ENCODE peak calls at places on chromosomes 16 and 17, in nine cellular contexts. G is Peyer's patch, E is body of pancreas, K is tibial nerve, S is pancreas, A is fibroblast of lung, J is IMR-90, N is ovary, Y is astrocyte. T is an unnamed sample.

GRCh38 chr17:29929006-29929543 is 953 bp downstream of the SSH2 start:
- DNase-seq in G (no peak), E (peak; percentile 53), K (no peak), S (peak; percentile 30), A (peak; percentile 21), J (no peak), N (no peak), Y (peak; percentile 20), T (peak; percentile 60)

GRCh38 chr16:12210925-12211869 is 234.7 kb downstream of the SNX29 start:
- DNase-seq in G (no peak), E (no peak), K (no peak), S (no peak), A (no peak), J (no peak), N (no peak), Y (no peak), T (no peak)

GRCh38 chr17:71402661-71403141 is 718.1 kb upstream of the SOX9 start:
- DNase-seq in G (no peak), E (no peak), K (no peak), S (no peak), A (no peak), J (no peak), N (no peak), Y (no peak), T (no peak)

GRCh38 chr17:21357281-21357680 is 18.9 kb upstream of the KCNJ12 start:
- DNase-seq in G (no peak), E (no peak), K (no peak), S (no peak), A (no peak), J (no peak), N (no peak), Y (no peak), T (no peak)

GRCh38 chr16:79751785-79752184 is 151.2 kb upstream of the MAF start:
- DNase-seq in G (no peak), E (peak; percentile 16), K (peak; percentile 21), S (no peak), A (peak; percentile 94), J (no peak), N (peak; percentile 62), Y (peak; percentile 29), T (no peak)

GRCh38 chr16:87948735-87949070 is 2.5 kb upstream of the BANP start:
- DNase-seq in G (no peak), E (no peak), K (no peak), S (no peak), A (no peak), J (no peak), N (no peak), Y (no peak), T (no peak)

GRCh38 chr17:795276-795675 is 13.1 kb downstream of the MRM3 start:
- DNase-seq in G (no peak), E (peak; percentile 40), K (no peak), S (no peak), A (no peak), J (no peak), N (no peak), Y (no peak), T (no peak)

GRCh38 chr17:76082326-76083251 is 3.6 kb downstream of the ZACN start:
- DNase-seq in G (no peak), E (no peak), K (no peak), S (no peak), A (no peak), J (no peak), N (no peak), Y (no peak), T (peak; percentile 61)

GRCh38 chr17:5080591-5080990 is 2.3 kb downstream of the ZFP3 start:
- DNase-seq in G (no peak), E (no peak), K (no peak), S (no peak), A (no peak), J (no peak), N (no peak), Y (no peak), T (no peak)

GRCh38 chr17:44221072-44221861 is 1.8 kb upstream of the UBTF start:
- DNase-seq in G (peak; percentile 86), E (peak; percentile 82), K (peak; percentile 55), S (peak; percentile 79), A (peak; percentile 83), J (peak; percentile 81), N (peak; percentile 76), Y (peak; percentile 81), T (peak; percentile 85)

GRCh38 chr16:1340730-1341494 is 7.5 kb downstream of the BAIAP3 start:
- DNase-seq in G (no peak), E (no peak), K (no peak), S (peak; percentile 14), A (no peak), J (no peak), N (no peak), Y (no peak), T (no peak)

GRCh38 chr16:15593235-15593634 is 49.7 kb downstream of the MARF1 start:
- DNase-seq in G (no peak), E (no peak), K (no peak), S (no peak), A (no peak), J (no peak), N (no peak), Y (no peak), T (no peak)

GRCh38 chr16:57270221-57271062 is 14.0 kb downstream of the PLLP start:
- DNase-seq in G (no peak), E (no peak), K (no peak), S (no peak), A (no peak), J (no peak), N (no peak), Y (no peak), T (no peak)

GRCh38 chr16:74064120-74064735 is 232.4 kb upstream of the PSMD7 start:
- DNase-seq in G (no peak), E (no peak), K (no peak), S (no peak), A (peak; percentile 67), J (peak; percentile 1), N (no peak), Y (no peak), T (no peak)

GRCh38 chr16:46947900-46948547 is 25.4 kb downstream of the DNAJA2 start:
- DNase-seq in G (no peak), E (no peak), K (no peak), S (no peak), A (peak; percentile 59), J (peak; percentile 49), N (no peak), Y (peak; percentile 4), T (peak; percentile 66)

GRCh38 chr17:62075308-62075815 is 10.3 kb upstream of the MED13 start:
- DNase-seq in G (no peak), E (no peak), K (no peak), S (no peak), A (peak; percentile 8), J (peak; percentile 62), N (no peak), Y (peak; percentile 91), T (no peak)

GRCh38 chr17:1034652-1035210 is 37.8 kb downstream of the TIMM22 start:
- DNase-seq in G (no peak), E (no peak), K (no peak), S (no peak), A (no peak), J (no peak), N (no peak), Y (no peak), T (no peak)

GRCh38 chr16:49003022-49003421 is 278.6 kb downstream of the CBLN1 start:
- DNase-seq in G (no peak), E (no peak), K (no peak), S (no peak), A (no peak), J (no peak), N (no peak), Y (no peak), T (no peak)

GRCh38 chr17:17830269-17830567 is 6.6 kb downstream of the SREBF1 start:
- DNase-seq in G (no peak), E (no peak), K (no peak), S (no peak), A (no peak), J (no peak), N (no peak), Y (no peak), T (no peak)
- H3K4me1 ChIP-seq in G (peaks cover 7% of the 10 kb centered on the region), E (peaks cover 46% of the 10 kb centered on the region), K (peaks cover 35% of the 10 kb centered on the region), S (peaks cover 2% of the 10 kb centered on the region), A (peaks cover 13% of the 10 kb centered on the region), J (peaks cover 18% of the 10 kb centered on the region), N (peaks cover 20% of the 10 kb centered on the region), Y (peaks cover 11% of the 10 kb centered on the region), T (peaks cover 6% of the 10 kb centered on the region)

DNA sequence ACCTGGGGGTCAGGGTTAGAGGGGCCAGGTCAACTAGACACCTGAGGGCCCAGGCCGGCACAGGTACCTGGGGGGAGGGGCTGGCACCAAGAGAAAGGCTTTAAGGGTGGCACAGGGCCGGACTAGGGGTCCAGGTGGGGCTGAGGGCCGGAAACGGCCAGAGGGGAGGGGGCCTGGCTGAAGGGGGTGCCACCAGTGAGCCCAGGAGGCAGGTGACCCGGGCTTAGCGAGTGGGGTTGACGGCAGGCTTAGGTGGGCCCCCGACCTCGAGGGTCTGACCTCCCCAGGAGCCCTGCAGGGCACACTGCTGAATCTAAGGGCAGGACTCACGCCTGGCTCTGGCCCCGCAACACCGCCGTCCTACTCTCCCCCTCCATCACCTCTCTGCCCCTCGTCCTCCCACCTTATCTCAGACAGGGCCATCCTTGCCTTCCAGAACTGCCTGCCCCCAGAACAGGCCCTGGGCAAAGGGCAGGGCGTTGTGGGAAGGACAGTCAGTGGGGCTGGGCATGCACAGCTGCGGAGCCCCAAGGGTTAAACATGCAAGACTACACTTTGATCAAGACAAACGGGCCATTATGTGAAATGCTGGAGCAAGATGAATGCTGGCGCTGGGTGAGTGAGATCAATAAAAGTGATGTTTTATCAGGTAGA is 44.4 kb downstream of the ACTG1 start:
- DNase-seq in G (no peak), E (no peak), K (no peak), S (no peak), A (no peak), J (no peak), N (no peak), Y (no peak), T (peak; percentile 62)
- H3K4me1 ChIP-seq in G (no peaks in the 10 kb centered on the region), E (peaks cover 28% of the 10 kb centered on the region), K (peaks cover 4% of the 10 kb centered on the region), S (peaks cover 6% of the 10 kb centered on the region), A (no peaks in the 10 kb centered on the region), J (no peaks in the 10 kb centered on the region), N (peaks cover 7% of the 10 kb centered on the region), Y (no peaks in the 10 kb centered on the region), T (peaks cover 21% of the 10 kb centered on the region)

DNA sequence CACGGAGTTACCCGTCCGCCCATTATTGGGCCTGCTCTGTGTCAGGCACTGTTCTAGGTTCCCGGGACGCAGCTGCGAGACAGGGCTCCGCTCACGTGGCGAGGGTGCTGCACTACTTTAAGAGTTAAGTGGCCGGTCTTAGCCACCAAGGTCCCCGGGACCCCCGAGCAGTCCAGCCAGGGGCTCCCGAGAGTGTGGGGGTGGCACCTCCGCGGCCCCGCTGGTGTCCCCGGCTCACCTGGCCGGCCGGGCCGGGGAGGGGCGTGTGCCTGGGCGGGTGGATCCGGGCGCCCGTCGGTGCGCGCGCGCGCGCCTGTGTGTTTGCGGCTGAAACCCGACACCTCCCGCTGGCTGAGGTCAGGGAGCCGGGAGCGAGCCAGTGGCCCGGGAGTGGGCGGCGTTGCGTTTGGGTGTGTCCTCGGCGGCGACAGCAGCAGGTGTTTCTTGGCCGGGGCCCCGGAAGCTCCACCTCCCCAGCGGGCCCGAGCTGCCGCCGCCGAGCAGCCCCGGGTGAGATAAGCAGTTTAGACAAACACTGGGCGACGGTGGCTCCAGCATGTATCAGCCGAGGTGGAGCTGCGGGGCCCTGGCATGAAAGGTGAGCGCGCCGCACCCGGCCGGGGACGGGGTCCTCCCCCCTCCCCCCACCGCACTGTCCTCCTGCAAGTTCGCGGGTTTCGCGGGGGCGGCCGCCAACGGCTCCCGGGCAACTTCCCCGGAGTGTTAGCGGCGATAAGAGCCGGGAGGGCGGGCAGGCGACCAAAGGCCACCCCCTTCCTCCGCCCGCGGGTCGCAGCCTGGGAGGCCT is at the start of gene GSE1:
- DNase-seq in G (peak; percentile 99), E (peak; percentile 99), K (peak; percentile 83), S (peak; percentile 99), A (peak; percentile 80), J (peak; percentile 68), N (peak; percentile 86), Y (peak; percentile 68), T (peak; percentile 92)
- H3K4me1 ChIP-seq in G (peaks cover 62% of the 10 kb centered on the region), E (peaks cover 77% of the 10 kb centered on the region), K (peaks cover 38% of the 10 kb centered on the region), S (peaks cover 28% of the 10 kb centered on the region), A (peaks cover 23% of the 10 kb centered on the region), J (peaks cover 21% of the 10 kb centered on the region), N (peaks cover 24% of the 10 kb centered on the region), Y (peaks cover 46% of the 10 kb centered on the region), T (peaks cover 13% of the 10 kb centered on the region)

GRCh38 chr17:32185875-32186274 is 43.6 kb downstream of the RHOT1 start:
- DNase-seq in G (no peak), E (no peak), K (no peak), S (no peak), A (no peak), J (peak; percentile 55), N (no peak), Y (no peak), T (no peak)
- H3K4me1 ChIP-seq in G (no peaks in the 10 kb centered on the region), E (no peaks in the 10 kb centered on the region), K (no peaks in the 10 kb centered on the region), S (no peaks in the 10 kb centered on the region), A (peaks cover 3% of the 10 kb centered on the region), J (peaks cover 8% of the 10 kb centered on the region), N (no peaks in the 10 kb centered on the region), Y (peaks cover 2% of the 10 kb centered on the region), T (no peaks in the 10 kb centered on the region)

T was measured in SJCRH30.